ENCODE peak calls at places on chromosomes 11 and 22, in four cellular contexts. X, R, Q and P are unnamed samples.

GRCh38 chr22:38751422-38752346 is 4.1 kb downstream of the SUN2 start:
- DNase-seq in X (no peak), Q (no peak), R (no peak), P (no peak)

GRCh38 chr22:48250286-48250895 is 1487.9 kb downstream of the TBC1D22A start:
- DNase-seq in Q (no peak), X (no peak), R (no peak), P (no peak)

GRCh38 chr11:104907521-104908185 is 9.4 kb upstream of the CASP12 start:
- DNase-seq in R (no peak), Q (no peak), X (no peak), P (no peak)

GRCh38 chr11:71499546-71499945 is 27.5 kb upstream of the KRTAP5-7 start:
- DNase-seq in X (no peak), R (no peak), Q (no peak), P (no peak)

GRCh38 chr11:16790484-16791240 is 52.2 kb downstream of the C11orf58 start:
- DNase-seq in R (no peak), X (no peak), Q (no peak), P (no peak)

GRCh38 chr11:83523676-83524075 is 237.5 kb upstream of the CCDC90B start:
- DNase-seq in R (no peak), X (no peak), Q (no peak), P (no peak)

GRCh38 chr11:58757449-58757848 is 25.7 kb upstream of the GLYAT start:
- DNase-seq in R (no peak), Q (no peak), X (no peak), P (no peak)

GRCh38 chr11:2566223-2567025 is 121.6 kb downstream of the KCNQ1 start:
- DNase-seq in R (no peak), X (no peak), Q (no peak), P (no peak)

GRCh38 chr11:7436657-7437056 is 48.6 kb upstream of the OLFML1 start:
- DNase-seq in X (no peak), Q (no peak), R (no peak), P (no peak)

GRCh38 chr22:22935546-22936157 is 48.0 kb downstream of the IGLL5 start:
- DNase-seq in X (no peak), Q (no peak), R (no peak), P (no peak)

GRCh38 chr22:31561238-31561887 is 65.0 kb downstream of the SFI1 start:
- DNase-seq in Q (peak; percentile 75), R (peak; percentile 70), X (no peak), P (peak; percentile 64)

GRCh38 chr22:47298017-47298820 is 535.8 kb downstream of the TBC1D22A start:
- DNase-seq in Q (no peak), X (no peak), R (no peak), P (no peak)

GRCh38 chr11:81237139-81237538 is 1496.5 kb downstream of the FAM181B start:
- DNase-seq in R (no peak), X (no peak), Q (peak; percentile 61), P (peak; percentile 78)

GRCh38 chr11:108432783-108433182 is 34.5 kb downstream of the C11orf65 start:
- DNase-seq in Q (peak; percentile 12), X (no peak), R (no peak), P (no peak)

GRCh38 chr11:111775024-111775710 is 9.0 kb upstream of the PPP2R1B start:
- DNase-seq in R (no peak), X (no peak), Q (no peak), P (no peak)

GRCh38 chr11:13606701-13607100 is 61.8 kb upstream of the FAR1 start:
- DNase-seq in X (no peak), R (no peak), Q (no peak), P (no peak)

GRCh38 chr11:105867742-105868141 is 154.3 kb downstream of the MSANTD4 start:
- DNase-seq in Q (no peak), R (no peak), X (no peak), P (no peak)

GRCh38 chr11:58394195-58394594 is 12.5 kb downstream of the OR5B3 start:
- DNase-seq in R (no peak), X (peak; percentile 21), Q (no peak), P (no peak)